ENCODE peak calls at places on chromosomes 6 and 20, in four cellular contexts. D is activated T-cell treated with anti-CD3 and anti-CD28 coated beads, Interleukin-2, amount 50 U/mL, for 48 hours; E is RPMI7951; V is AG04450. P is an unnamed sample.

GRCh38 chr20:62900692-62901584 is 25.4 kb downstream of the DIDO1 start:
- DNase-seq in D (no peak), E (no peak), V (no peak), P (no peak)

GRCh38 chr20:17228624-17229061 is 1.8 kb downstream of the PCSK2 start:
- DNase-seq in D (no peak), E (no peak), V (no peak), P (no peak)

GRCh38 chr6:112253842-112254816 is at the start of gene LAMA4:
- DNase-seq in D (peak), E (peak), V (no peak), P (no peak)

GRCh38 chr6:18515767-18516166 is 128.6 kb downstream of the RNF144B start:
- DNase-seq in D (no peak), E (peak), V (no peak), P (no peak)

GRCh38 chr6:106782524-106783265 is 153.3 kb downstream of the QRSL1 start:
- DNase-seq in D (no peak), E (no peak), V (no peak), P (no peak)

GRCh38 chr20:5870462-5871021 is 79.8 kb downstream of the TRMT6 start:
- DNase-seq in D (no peak), E (no peak), V (no peak), P (no peak)

GRCh38 chr6:4672772-4673171 is 103.4 kb upstream of the CDYL start:
- DNase-seq in D (no peak), E (no peak), V (no peak), P (no peak)

GRCh38 chr20:35539756-35540212 is 2.1 kb upstream of the ERGIC3 start:
- DNase-seq in D (no peak), E (no peak), V (no peak), P (no peak)

GRCh38 chr20:62771396-62772102 is 24.7 kb upstream of the MRGBP start:
- DNase-seq in D (no peak), E (no peak), V (no peak), P (no peak)

GRCh38 chr6:3293271-3294155 is 34.8 kb downstream of the PSMG4 start:
- DNase-seq in D (no peak), E (no peak), V (no peak), P (no peak)

GRCh38 chr6:147268254-147268653 is 64.0 kb downstream of the STXBP5 start:
- DNase-seq in D (no peak), E (no peak), V (no peak), P (no peak)

GRCh38 chr20:42024653-42025052 is 406.5 kb upstream of the CHD6 start:
- DNase-seq in D (no peak), E (no peak), V (no peak), P (no peak)

GRCh38 chr6:29676981-29677601 is 3.9 kb downstream of the ZFP57 start:
- DNase-seq in D (no peak), E (peak), V (no peak), P (no peak)

GRCh38 chr20:2822073-2822472 is 5.9 kb downstream of the TMEM239 start:
- DNase-seq in D (peak), E (peak), V (no peak), P (no peak)

GRCh38 chr6:113591896-113592827 is 265.0 kb upstream of the MARCKS start:
- DNase-seq in D (no peak), E (peak), V (no peak), P (no peak)

GRCh38 chr6:62265906-62266305 is 20.1 kb downstream of the KHDRBS2 start:
- DNase-seq in D (no peak), E (no peak), V (no peak), P (no peak)

GRCh38 chr20:47502801-47503239 is 1.1 kb downstream of the NCOA3 start:
- DNase-seq in D (peak), E (peak), V (no peak), P (no peak)

GRCh38 chr6:16049178-16049577 is 79.7 kb upstream of the MYLIP start:
- DNase-seq in D (no peak), E (peak), V (no peak), P (no peak)

GRCh38 chr6:132192646-132193045 is 208.6 kb downstream of the MOXD1 start:
- DNase-seq in D (no peak), E (no peak), V (no peak), P (no peak)

GRCh38 chr6:7640607-7641577 is 50.9 kb downstream of the SNRNP48 start:
- DNase-seq in D (no peak), E (peak), V (peak), P (no peak)

GRCh38 chr6:82906489-82906888 is 159.2 kb downstream of the UBE3D start:
- DNase-seq in D (no peak), E (peak), V (peak), P (no peak)

GRCh38 chr20:47262365-47263013 is 94.0 kb downstream of the ZMYND8 start:
- DNase-seq in D (no peak), E (no peak), V (no peak), P (no peak)

GRCh38 chr6:146700078-146700686 is 101.4 kb downstream of the ADGB start:
- DNase-seq in D (peak), E (peak), V (peak), P (peak)

GRCh38 chr20:56517211-56517610 is 7.3 kb upstream of the FAM209A start:
- DNase-seq in D (no peak), E (no peak), V (no peak), P (no peak)

GRCh38 chr6:108942556-108943492 is 94.6 kb downstream of the ARMC2 start:
- DNase-seq in D (peak), E (no peak), V (no peak), P (no peak)

GRCh38 chr20:59165794-59166709 is 2.4 kb downstream of the ZNF831 start:
- DNase-seq in D (peak), E (no peak), V (no peak), P (no peak)

GRCh38 chr20:53793783-53794383 is 200.2 kb upstream of the ZNF217 start:
- DNase-seq in D (no peak), E (no peak), V (no peak), P (no peak)